ENCODE peak calls at places on chromosomes 7 and 10, in nine cellular contexts. I is lower leg skin, D is Peyer's patch, H is HCT116, X is spleen, N is uterus, J is body of pancreas, L is transverse colon, B is IMR-90. P is an unnamed sample.
A peak's percentile ranks its signal among the peaks of the same experiment; 100 is the strongest.

GRCh38 chr7:110601710-110602109 is 489.2 kb upstream of the LRRN3 start:
- DNase-seq in I (no peak), D (no peak), H (no peak), X (no peak), N (no peak), J (no peak), L (no peak), B (no peak), P (no peak)

GRCh38 chr7:140640060-140640611 is 477 bp downstream of the DENND2A start:
- DNase-seq in I (no peak), D (no peak), H (no peak), X (peak; percentile 82), N (peak; percentile 63), J (peak; percentile 38), L (peak; percentile 38), B (peak; percentile 50), P (peak; percentile 17)

GRCh38 chr7:39721345-39721744 is 98.0 kb downstream of the RALA start:
- DNase-seq in I (no peak), D (no peak), H (no peak), X (no peak), N (no peak), J (no peak), L (no peak), B (no peak), P (no peak)

GRCh38 chr10:129846991-129847391 is 117.1 kb downstream of the EBF3 start:
- DNase-seq in I (no peak), D (no peak), H (no peak), X (no peak), N (no peak), J (no peak), L (no peak), B (no peak), P (no peak)

GRCh38 chr10:24469993-24470392 is 253.7 kb downstream of the ARHGAP21 start:
- DNase-seq in I (no peak), D (no peak), H (no peak), X (no peak), N (no peak), J (peak; percentile 37), L (peak; percentile 82), B (no peak), P (no peak)

GRCh38 chr10:96516337-96516736 is 2.6 kb upstream of the TLL2 start:
- DNase-seq in I (no peak), D (no peak), H (no peak), X (no peak), N (no peak), J (no peak), L (no peak), B (no peak), P (no peak)

GRCh38 chr10:79249156-79250121 is 97.8 kb upstream of the PPIF start:
- DNase-seq in I (no peak), D (peak; percentile 63), H (no peak), X (no peak), N (no peak), J (no peak), L (no peak), B (no peak), P (peak; percentile 41)

GRCh38 chr10:47322300-47323061 is at the start of gene GDF2:
- DNase-seq in I (no peak), D (no peak), H (no peak), X (no peak), N (no peak), J (peak; percentile 10), L (no peak), B (no peak), P (no peak)

GRCh38 chr10:4725917-4726606 is 99.9 kb upstream of the AKR1E2 start:
- DNase-seq in I (no peak), D (no peak), H (peak; percentile 83), X (no peak), N (no peak), J (no peak), L (no peak), B (peak; percentile 89), P (no peak)

GRCh38 chr10:71769279-71769823 is 4.0 kb downstream of the VSIR start:
- DNase-seq in I (no peak), D (no peak), H (no peak), X (peak; percentile 54), N (no peak), J (no peak), L (peak; percentile 28), B (peak; percentile 31), P (peak; percentile 65)

GRCh38 chr10:8054498-8055407 is at the start of gene GATA3:
- DNase-seq in I (peak; percentile 66), D (peak; percentile 81), H (no peak), X (peak; percentile 92), N (no peak), J (no peak), L (peak; percentile 57), B (peak; percentile 34), P (no peak)

GRCh38 chr7:50791921-50792341 is 9.2 kb upstream of the GRB10 start:
- DNase-seq in I (no peak), D (no peak), H (no peak), X (no peak), N (no peak), J (peak; percentile 38), L (no peak), B (peak; percentile 38), P (peak; percentile 82)

GRCh38 chr7:155515318-155515717 is 31.0 kb downstream of the CNPY1 start:
- DNase-seq in I (no peak), D (no peak), H (no peak), X (no peak), N (no peak), J (no peak), L (no peak), B (no peak), P (no peak)

GRCh38 chr10:114623661-114624294 is 34.3 kb downstream of the ABLIM1 start:
- DNase-seq in I (peak; percentile 40), D (no peak), H (peak; percentile 59), X (no peak), N (no peak), J (peak; percentile 52), L (no peak), B (peak; percentile 88), P (no peak)

GRCh38 chr7:102287082-102287464 is 405 bp downstream of the SH2B2 start:
- DNase-seq in I (no peak), D (peak; percentile 27), H (no peak), X (peak; percentile 89), N (no peak), J (no peak), L (no peak), B (no peak), P (no peak)

GRCh38 chr7:102285541-102286236 is 979 bp upstream of the SH2B2 start:
- DNase-seq in I (no peak), D (no peak), H (no peak), X (no peak), N (no peak), J (no peak), L (no peak), B (no peak), P (no peak)

GRCh38 chr7:102287465-102288146 is 938 bp downstream of the SH2B2 start:
- DNase-seq in I (no peak), D (peak; percentile 44), H (no peak), X (peak; percentile 89), N (peak; percentile 49), J (peak; percentile 52), L (peak; percentile 43), B (no peak), P (peak; percentile 58)

GRCh38 chr7:102284891-102285540 is 1.7 kb upstream of the SH2B2 start:
- DNase-seq in I (peak; percentile 46), D (peak; percentile 75), H (no peak), X (peak; percentile 93), N (no peak), J (no peak), L (peak; percentile 55), B (no peak), P (peak; percentile 86)

GRCh38 chr7:102286237-102287081 is at the start of gene SH2B2:
- DNase-seq in I (peak; percentile 56), D (peak; percentile 72), H (no peak), X (peak; percentile 93), N (peak; percentile 81), J (peak; percentile 67), L (peak; percentile 74), B (peak; percentile 49), P (peak; percentile 95)
- TF ChIP-seq POLR2A in I (no peak), D (peak; percentile 39), H (peak; percentile 58), X (no peak), N (peak; percentile 29), J (peak; percentile 34), L (peak; percentile 53), B (peak; percentile 59), P (peak; percentile 87)

DNA sequence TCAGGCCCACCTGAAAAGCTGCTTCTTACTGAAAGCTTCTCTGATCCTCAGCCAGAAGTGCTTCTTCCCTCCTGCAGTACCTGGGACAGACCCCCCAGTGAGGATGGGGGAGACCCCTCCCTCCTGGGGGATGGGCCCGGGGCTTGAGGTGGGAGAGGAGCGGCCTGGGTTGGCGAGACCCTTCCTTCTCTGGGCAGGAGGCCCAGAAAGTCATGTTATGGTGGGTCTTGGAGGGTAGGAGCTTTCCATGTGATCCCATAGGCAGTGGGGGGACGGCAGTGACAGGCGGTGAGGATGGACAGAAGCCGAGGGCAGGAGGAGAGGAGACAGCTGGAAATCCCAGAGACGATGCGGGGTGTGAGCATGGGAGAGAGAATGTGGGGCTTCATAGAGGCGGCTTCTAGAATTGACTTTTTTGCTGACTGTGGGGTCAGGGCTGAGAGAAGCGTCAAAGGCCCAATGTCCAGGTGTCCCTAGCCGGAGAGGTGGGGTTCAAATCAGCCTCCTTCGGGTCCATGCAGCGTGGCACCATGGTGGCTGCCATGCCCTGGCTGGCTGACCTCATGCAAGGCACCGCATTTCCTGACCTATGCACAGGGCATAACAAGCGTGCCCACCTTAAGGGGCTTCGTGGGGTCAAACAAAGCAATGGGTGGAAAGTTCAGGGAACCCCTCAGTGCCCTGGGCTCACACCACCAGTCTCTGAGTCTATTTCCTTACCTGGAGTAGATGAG is 154.0 kb downstream of the UBE2H start:
- DNase-seq in I (no peak), D (no peak), H (no peak), X (peak; percentile 45), N (no peak), J (no peak), L (no peak), B (no peak), P (no peak)
- H3K4me3 ChIP-seq in I (no peak overlapping the region), D (no peak overlapping the region), H (no peak overlapping the region), X (no peak overlapping the region), N (no peak overlapping the region), J (no peak overlapping the region), L (no peak overlapping the region), B (no peak overlapping the region), P (no peak overlapping the region)

DNA sequence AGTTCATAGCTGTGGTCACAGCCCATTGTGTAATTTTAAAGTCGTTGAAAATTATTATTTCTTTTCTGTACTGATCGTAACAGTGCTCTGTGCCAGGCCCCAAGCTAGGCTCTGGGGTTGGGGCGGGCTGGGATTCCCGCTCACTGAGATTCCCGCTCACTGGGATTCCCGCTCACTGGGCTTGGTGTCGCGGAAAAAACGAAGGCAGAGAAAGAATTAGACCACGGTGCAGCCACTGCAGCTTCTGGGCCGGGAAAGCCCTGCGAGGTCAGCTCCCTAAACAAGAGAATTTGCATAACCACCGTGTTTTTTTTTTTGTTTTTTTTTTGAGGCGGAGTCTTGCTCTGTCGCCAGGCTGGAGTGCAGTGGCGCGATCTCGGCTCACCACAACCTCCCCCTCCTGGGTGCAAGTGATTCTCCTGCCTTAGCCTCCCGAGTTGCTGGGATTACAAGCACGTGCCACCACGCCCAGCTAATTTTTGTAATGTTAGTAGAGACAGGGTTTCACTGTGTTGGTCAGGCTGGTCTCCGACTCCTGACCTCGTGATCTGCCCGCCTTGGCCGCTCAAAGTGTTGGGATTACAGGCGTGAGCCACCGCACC is 31.2 kb downstream of the FOXK1 start:
- DNase-seq in I (peak; percentile 49), D (peak; percentile 44), H (no peak), X (no peak), N (peak; percentile 56), J (no peak), L (peak; percentile 32), B (no peak), P (peak; percentile 86)
- TF ChIP-seq POLR2A in I (no peak), D (no peak), H (no peak), X (no peak), N (no peak), J (no peak), L (no peak), B (no peak), P (no peak)

GRCh38 chr10:132941640-132942051 is 724 bp downstream of the CFAP46 start:
- DNase-seq in I (no peak), D (no peak), H (no peak), X (peak; percentile 74), N (no peak), J (no peak), L (no peak), B (no peak), P (no peak)
- H3K4me3 ChIP-seq in I (no peak overlapping the region), D (no peak overlapping the region), H (peak overlapping the region; percentile 57), X (no peak overlapping the region), N (no peak overlapping the region), J (no peak overlapping the region), L (no peak overlapping the region), B (peak overlapping the region; percentile 48), P (no peak overlapping the region)

P was measured in NB4.